ENCODE peak calls at places on chromosomes 11 and 22, in eight cellular contexts. H is A549, V is suprapubic skin, G is HFF-Myc, E is GM20000, L is Caco-2, J is upper lobe of right lung, U is MCF 10A. Z is an unnamed sample.

GRCh38 chr11:1036931-1037330 is 413 bp upstream of the MUC6 start:
- DNase-seq in H (no peak), V (no peak), G (no peak), E (no peak), L (no peak), J (no peak), U (no peak), Z (no peak)

GRCh38 chr11:44308923-44309482 is 936 bp downstream of the ALX4 start:
- DNase-seq in H (no peak), V (no peak), G (no peak), E (peak; percentile 41), L (no peak), J (no peak), U (no peak), Z (no peak)

GRCh38 chr11:61627831-61628753 is 47.2 kb upstream of the SYT7 start:
- DNase-seq in H (peak; percentile 65), V (peak; percentile 76), G (peak; percentile 44), E (peak; percentile 51), L (peak; percentile 87), J (peak; percentile 75), U (peak; percentile 75), Z (no peak)

GRCh38 chr22:23305922-23306374 is 125.6 kb downstream of the BCR start:
- DNase-seq in H (no peak), V (peak; percentile 78), G (peak; percentile 45), E (no peak), L (no peak), J (peak; percentile 70), U (no peak), Z (no peak)

GRCh38 chr11:133905677-133906156 is 51.1 kb downstream of the IGSF9B start:
- DNase-seq in H (no peak), V (peak; percentile 17), G (no peak), E (no peak), L (no peak), J (peak; percentile 47), U (no peak), Z (no peak)

GRCh38 chr11:131186629-131187075 is 183.8 kb upstream of the NTM start:
- DNase-seq in H (no peak), V (no peak), G (no peak), E (peak; percentile 79), L (no peak), J (no peak), U (no peak), Z (no peak)

GRCh38 chr11:64409278-64409677 is 50.3 kb downstream of the RPS6KA4 start:
- DNase-seq in H (no peak), V (no peak), G (no peak), E (no peak), L (no peak), J (no peak), U (no peak), Z (no peak)

GRCh38 chr11:10392680-10393079 is 62.4 kb upstream of the AMPD3 start:
- DNase-seq in H (no peak), V (no peak), G (no peak), E (no peak), L (no peak), J (no peak), U (no peak), Z (no peak)

GRCh38 chr22:34975721-34976120 is 90.2 kb upstream of the ISX start:
- DNase-seq in H (peak; percentile 6), V (no peak), G (no peak), E (no peak), L (no peak), J (no peak), U (no peak), Z (no peak)

GRCh38 chr22:46092646-46093410 is 57.5 kb upstream of the PPARA start:
- DNase-seq in H (no peak), V (no peak), G (no peak), E (no peak), L (no peak), J (no peak), U (no peak), Z (no peak)

GRCh38 chr11:95570845-95571244 is 218.7 kb downstream of the FAM76B start:
- DNase-seq in H (no peak), V (no peak), G (no peak), E (no peak), L (no peak), J (no peak), U (no peak), Z (no peak)

GRCh38 chr22:45223304-45224117 is 17.2 kb downstream of the KIAA0930 start:
- DNase-seq in H (no peak), V (no peak), G (no peak), E (no peak), L (no peak), J (no peak), U (no peak), Z (no peak)

GRCh38 chr22:50267591-50268390 is 2.4 kb downstream of the MAPK11 start:
- DNase-seq in H (peak; percentile 60), V (no peak), G (no peak), E (peak; percentile 91), L (peak; percentile 63), J (peak; percentile 86), U (peak; percentile 53), Z (no peak)

GRCh38 chr11:110323786-110324185 is 27.4 kb upstream of the RDX start:
- DNase-seq in H (no peak), V (no peak), G (no peak), E (no peak), L (no peak), J (no peak), U (no peak), Z (no peak)

GRCh38 chr22:19527861-19528417 is 3.7 kb upstream of the CLDN5 start:
- DNase-seq in H (no peak), V (no peak), G (no peak), E (no peak), L (no peak), J (peak; percentile 31), U (peak; percentile 24), Z (no peak)

GRCh38 chr11:66725114-66725513 is 3.9 kb downstream of the SPTBN2 start:
- DNase-seq in H (no peak), V (no peak), G (no peak), E (no peak), L (no peak), J (no peak), U (no peak), Z (no peak)

GRCh38 chr22:44663256-44663999 is 38.6 kb upstream of the PRR5 start:
- DNase-seq in H (no peak), V (peak; percentile 40), G (no peak), E (no peak), L (no peak), J (no peak), U (no peak), Z (no peak)

GRCh38 chr11:102138677-102139076 is 28.4 kb downstream of the YAP1 start:
- DNase-seq in H (no peak), V (no peak), G (no peak), E (no peak), L (no peak), J (no peak), U (peak; percentile 73), Z (no peak)

GRCh38 chr22:46075764-46076531 is 74.4 kb upstream of the PPARA start:
- DNase-seq in H (no peak), V (peak; percentile 59), G (no peak), E (no peak), L (no peak), J (peak; percentile 58), U (no peak), Z (no peak)

GRCh38 chr11:109695696-109696095 is 273.7 kb downstream of the C11orf87 start:
- DNase-seq in H (no peak), V (no peak), G (no peak), E (no peak), L (no peak), J (no peak), U (peak; percentile 65), Z (no peak)

GRCh38 chr11:69312418-69313399 is 18.8 kb downstream of the MYEOV start:
- DNase-seq in H (no peak), V (peak; percentile 63), G (no peak), E (no peak), L (no peak), J (peak; percentile 60), U (no peak), Z (peak; percentile 13)

GRCh38 chr11:92266821-92267220 is 42.2 kb downstream of the FAT3 start:
- DNase-seq in H (no peak), V (no peak), G (no peak), E (no peak), L (peak; percentile 50), J (no peak), U (no peak), Z (no peak)

GRCh38 chr22:50581950-50582561 is 593 bp downstream of the CHKB start:
- DNase-seq in H (no peak), V (no peak), G (no peak), E (no peak), L (no peak), J (no peak), U (peak; percentile 20), Z (no peak)

GRCh38 chr22:46079093-46079860 is 71.0 kb upstream of the PPARA start:
- DNase-seq in H (no peak), V (peak; percentile 71), G (no peak), E (no peak), L (no peak), J (peak; percentile 57), U (no peak), Z (no peak)

GRCh38 chr11:46907606-46908005 is 10.7 kb downstream of the LRP4 start:
- DNase-seq in H (no peak), V (no peak), G (no peak), E (no peak), L (no peak), J (no peak), U (no peak), Z (no peak)
- TF ChIP-seq CTCF in H (no peak), V (no peak), G (no peak), E (no peak), L (no peak), J (no peak), U (no peak), Z (no peak)

DNA sequence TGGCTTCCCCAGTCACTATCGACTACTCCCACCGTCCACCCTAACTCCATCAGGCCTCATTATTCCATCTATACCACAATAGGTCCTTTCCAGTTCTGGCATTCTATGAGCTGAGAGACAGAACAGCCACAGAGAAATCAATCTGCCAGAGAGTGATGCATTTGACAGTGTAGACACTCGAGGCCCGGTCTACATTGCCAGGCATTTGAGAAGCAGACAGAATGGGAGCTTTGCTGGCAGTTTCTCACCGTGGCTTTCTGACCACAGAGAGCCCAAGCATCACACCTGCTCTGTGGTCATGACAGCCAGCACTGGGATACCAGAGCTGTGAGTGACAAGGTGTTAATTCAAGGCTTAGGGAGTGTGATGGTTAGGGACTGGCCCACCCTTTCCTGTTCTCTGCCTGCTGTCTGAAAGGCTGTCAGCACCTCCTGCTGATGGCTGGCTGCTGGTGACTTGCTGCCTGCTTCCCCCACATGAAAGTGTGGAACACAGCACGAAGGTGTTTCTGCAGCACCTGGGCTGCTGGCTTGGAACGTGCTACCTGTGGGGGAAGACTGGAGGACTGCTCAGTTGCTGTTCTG is 137.8 kb downstream of the KIRREL3 start:
- DNase-seq in H (no peak), V (no peak), G (no peak), E (no peak), L (no peak), J (no peak), U (no peak), Z (no peak)
- TF ChIP-seq CTCF in H (no peak), V (no peak), G (peak; percentile 20), E (no peak), L (no peak), J (no peak), U (no peak), Z (no peak)

GRCh38 chr11:14190992-14191773 is 167.8 kb downstream of the RRAS2 start:
- DNase-seq in H (no peak), V (no peak), G (no peak), E (no peak), L (no peak), J (no peak), U (no peak), Z (no peak)
- TF ChIP-seq CTCF in H (no peak), V (no peak), G (no peak), E (no peak), L (no peak), J (no peak), U (no peak), Z (no peak)

GRCh38 chr11:78690588-78690987 is 115.9 kb upstream of the NARS2 start:
- DNase-seq in H (no peak), V (no peak), G (no peak), E (no peak), L (no peak), J (no peak), U (peak; percentile 9), Z (no peak)
- TF ChIP-seq CTCF in H (no peak), V (no peak), G (no peak), E (no peak), L (no peak), J (no peak), U (no peak), Z (no peak)

Z was measured in activated B cell treated with CpG ODN at 0.5 μM for 24 hours.